ENCODE peak calls at places on chromosomes 12 and 14, in four cellular contexts. T, D, K and X are unnamed samples.

GRCh38 chr12:76020281-76020680 is 11.3 kb downstream of the PHLDA1 start:
- DNase-seq in T (no peak), D (peak), K (no peak), X (no peak)

GRCh38 chr12:108711486-108712163 is 19.7 kb downstream of the CORO1C start:
- DNase-seq in K (no peak), T (no peak), D (no peak), X (no peak)

GRCh38 chr12:113149361-113150150 is at the start of gene CFAP73:
- DNase-seq in D (peak), K (peak), T (peak), X (peak)

GRCh38 chr14:49865431-49865859 is 12.9 kb upstream of the NEMF start:
- DNase-seq in D (peak), K (peak), T (peak), X (peak)

GRCh38 chr12:63862187-63863107 is 17.9 kb downstream of the SRGAP1 start:
- DNase-seq in T (no peak), D (peak), K (no peak), X (no peak)

GRCh38 chr12:46268617-46269428 is at the start of gene SLC38A1:
- DNase-seq in D (peak), K (no peak), T (peak), X (peak)

GRCh38 chr12:52616680-52617402 is 1.5 kb downstream of the KRT73 start:
- DNase-seq in D (no peak), K (no peak), T (no peak), X (no peak)

GRCh38 chr14:69755299-69755698 is 11.6 kb upstream of the SRSF5 start:
- DNase-seq in K (no peak), D (no peak), T (no peak), X (no peak)

GRCh38 chr12:109728921-109729836 is 15.6 kb downstream of the FAM222A start:
- DNase-seq in K (no peak), T (no peak), D (no peak), X (no peak)

GRCh38 chr14:85366226-85366625 is 163.7 kb upstream of the FLRT2 start:
- DNase-seq in D (no peak), K (no peak), T (no peak), X (no peak)

GRCh38 chr14:70942342-70942706 is 35.1 kb downstream of the PCNX1 start:
- DNase-seq in D (no peak), K (no peak), T (no peak), X (no peak)

GRCh38 chr14:73058923-73059311 is 583 bp downstream of the RBM25 start:
- DNase-seq in K (no peak), D (peak), T (no peak), X (no peak)

GRCh38 chr14:61342486-61342885 is 21.1 kb downstream of the PRKCH start:
- DNase-seq in D (no peak), T (no peak), K (no peak), X (no peak)

GRCh38 chr12:38921025-38921677 is 15.8 kb upstream of the CPNE8 start:
- DNase-seq in T (peak), D (peak), K (peak), X (no peak)

GRCh38 chr12:39685854-39686608 is 66.4 kb upstream of the ABCD2 start:
- DNase-seq in T (no peak), D (no peak), K (no peak), X (no peak)

GRCh38 chr12:131910302-131911110 is 16.1 kb downstream of the ULK1 start:
- DNase-seq in K (no peak), D (no peak), T (no peak), X (no peak)

GRCh38 chr12:122057769-122058168 is 20.8 kb upstream of the MLXIP start:
- DNase-seq in T (no peak), K (no peak), D (no peak), X (no peak)

GRCh38 chr12:120376009-120376408 is 7.0 kb upstream of the MSI1 start:
- DNase-seq in T (no peak), K (no peak), D (no peak), X (no peak)

GRCh38 chr14:63891148-63891964 is 38.6 kb downstream of the SYNE2 start:
- DNase-seq in T (no peak), K (no peak), D (no peak), X (no peak)

GRCh38 chr14:79967001-79967400 is 244.3 kb downstream of the DIO2 start:
- DNase-seq in K (peak), D (peak), T (no peak), X (no peak)

GRCh38 chr12:49869816-49870500 is 27.1 kb upstream of the BCDIN3D start:
- DNase-seq in D (no peak), T (no peak), K (no peak), X (no peak)

GRCh38 chr14:59086241-59086899 is 102.1 kb upstream of the DAAM1 start:
- DNase-seq in D (peak), K (peak), T (no peak), X (no peak)

GRCh38 chr14:100065942-100066574 is 836 bp downstream of the EVL start:
- DNase-seq in T (no peak), D (no peak), K (no peak), X (no peak)

GRCh38 chr12:49231881-49232650 is 32.8 kb upstream of the TUBA1C start:
- DNase-seq in K (no peak), T (no peak), D (peak), X (peak)

GRCh38 chr14:77616454-77617229 is at the start of gene SPTLC2:
- DNase-seq in T (peak), K (peak), D (peak), X (peak)

GRCh38 chr12:52070243-52070925 is 606 bp downstream of the ATG101 start:
- DNase-seq in K (no peak), D (no peak), T (no peak), X (no peak)

GRCh38 chr12:109502332-109502731 is 24.9 kb downstream of the UBE3B start:
- DNase-seq in D (no peak), T (no peak), K (no peak), X (no peak)

GRCh38 chr14:20278414-20278813 is 27.3 kb downstream of the TTC5 start:
- DNase-seq in K (no peak), T (no peak), D (peak), X (no peak)

GRCh38 chr14:33679461-33680225 is 271.2 kb downstream of the EGLN3 start:
- DNase-seq in K (peak), T (no peak), D (peak), X (peak)

GRCh38 chr12:107661830-107662229 is 23.8 kb upstream of the PWP1 start:
- DNase-seq in K (no peak), D (no peak), T (no peak), X (no peak)

GRCh38 chr14:56840221-56840620 is 29.9 kb upstream of the OTX2 start:
- DNase-seq in K (no peak), D (no peak), T (no peak), X (no peak)

GRCh38 chr12:254039-254438 is 8.6 kb downstream of the SLC6A13 start:
- DNase-seq in T (no peak), D (no peak), K (no peak), X (no peak)

GRCh38 chr12:130316269-130316668 is 21.4 kb upstream of the PIWIL1 start:
- DNase-seq in K (no peak), T (no peak), D (no peak), X (no peak)

GRCh38 chr14:66422019-66422946 is 63.9 kb upstream of the CCDC196 start:
- DNase-seq in K (no peak), T (no peak), D (no peak), X (no peak)

GRCh38 chr14:20627337-20628032 is 14.0 kb downstream of the OR6S1 start:
- DNase-seq in T (no peak), K (peak), D (no peak), X (no peak)

GRCh38 chr12:11497995-11498394 is 102.6 kb upstream of the PRB2 start:
- DNase-seq in K (no peak), T (no peak), D (no peak), X (no peak)

GRCh38 chr12:6384499-6385436 is 806 bp downstream of the LTBR start:
- DNase-seq in K (no peak), T (no peak), D (no peak), X (no peak)

GRCh38 chr14:72902802-72903530 is 9.1 kb upstream of the DPF3 start:
- DNase-seq in K (no peak), T (no peak), D (peak), X (no peak)